ENCODE peak calls at places on chromosomes 1 and 21, in five cellular contexts. One of them, this sample, is unnamed. For H3K9me3, the result is how much of the 10 kb centered on the place peaks cover.

GRCh38 chr21:46022551-46023107 is 41.1 kb downstream of the COL6A1 start:
- DNase-seq in fibroblast of lung: no peak
- DNase-seq in MM.1S: peak
- DNase-seq in GM23248: peak
- DNase-seq in HepG2: peak
- DNase-seq in this sample: no peak

GRCh38 chr1:226624526-226624925 is 76.0 kb downstream of the STUM start:
- DNase-seq in fibroblast of lung: peak
- DNase-seq in MM.1S: no peak
- DNase-seq in GM23248: peak
- DNase-seq in HepG2: no peak
- DNase-seq in this sample: no peak

GRCh38 chr21:43721939-43722338 is 3.0 kb downstream of the PDXK start:
- DNase-seq in fibroblast of lung: no peak
- DNase-seq in MM.1S: no peak
- DNase-seq in GM23248: no peak
- DNase-seq in HepG2: no peak
- DNase-seq in this sample: no peak

GRCh38 chr1:219826290-219826689 is 102.1 kb downstream of the SLC30A10 start:
- DNase-seq in fibroblast of lung: no peak
- DNase-seq in MM.1S: no peak
- DNase-seq in GM23248: no peak
- DNase-seq in HepG2: no peak
- DNase-seq in this sample: no peak

GRCh38 chr1:240706150-240706904 is 94.4 kb upstream of the GREM2 start:
- DNase-seq in fibroblast of lung: peak
- DNase-seq in MM.1S: no peak
- DNase-seq in GM23248: peak
- DNase-seq in HepG2: no peak
- DNase-seq in this sample: peak

GRCh38 chr1:214801191-214801590 is 198.2 kb downstream of the CENPF start:
- DNase-seq in fibroblast of lung: no peak
- DNase-seq in MM.1S: no peak
- DNase-seq in GM23248: peak
- DNase-seq in HepG2: no peak
- DNase-seq in this sample: no peak

GRCh38 chr1:18973446-18973955 is 17.0 kb upstream of the IFFO2 start:
- DNase-seq in fibroblast of lung: no peak
- DNase-seq in MM.1S: no peak
- DNase-seq in GM23248: no peak
- DNase-seq in HepG2: no peak
- DNase-seq in this sample: no peak

GRCh38 chr1:188089461-188089860 is 1260.7 kb downstream of the PLA2G4A start:
- DNase-seq in fibroblast of lung: peak
- DNase-seq in MM.1S: no peak
- DNase-seq in GM23248: no peak
- DNase-seq in HepG2: no peak
- DNase-seq in this sample: peak

GRCh38 chr1:26951216-26951615 is 9.1 kb downstream of the KDF1 start:
- DNase-seq in fibroblast of lung: no peak
- DNase-seq in MM.1S: no peak
- DNase-seq in GM23248: no peak
- DNase-seq in HepG2: no peak
- DNase-seq in this sample: no peak

GRCh38 chr1:109780982-109781381 is 17.3 kb upstream of the EPS8L3 start:
- DNase-seq in fibroblast of lung: no peak
- DNase-seq in MM.1S: no peak
- DNase-seq in GM23248: no peak
- DNase-seq in HepG2: no peak
- DNase-seq in this sample: no peak

GRCh38 chr1:6409733-6410132 is 10.0 kb downstream of the HES2 start:
- DNase-seq in fibroblast of lung: no peak
- DNase-seq in MM.1S: no peak
- DNase-seq in GM23248: no peak
- DNase-seq in HepG2: no peak
- DNase-seq in this sample: no peak

GRCh38 chr1:114428083-114428754 is 82.8 kb downstream of the TRIM33 start:
- DNase-seq in fibroblast of lung: peak
- DNase-seq in MM.1S: no peak
- DNase-seq in GM23248: peak
- DNase-seq in HepG2: no peak
- DNase-seq in this sample: no peak

GRCh38 chr1:69109276-69109675 is 458.4 kb upstream of the LRRC7 start:
- DNase-seq in fibroblast of lung: no peak
- DNase-seq in MM.1S: no peak
- DNase-seq in GM23248: no peak
- DNase-seq in HepG2: no peak
- DNase-seq in this sample: no peak

GRCh38 chr1:241990040-241990439 is 8.9 kb downstream of the MAP1LC3C start:
- DNase-seq in fibroblast of lung: peak
- DNase-seq in MM.1S: no peak
- DNase-seq in GM23248: peak
- DNase-seq in HepG2: no peak
- DNase-seq in this sample: peak

GRCh38 chr1:70360321-70360720 is 5.8 kb upstream of the ANKRD13C start:
- DNase-seq in fibroblast of lung: no peak
- DNase-seq in MM.1S: no peak
- DNase-seq in GM23248: no peak
- DNase-seq in HepG2: no peak
- DNase-seq in this sample: no peak

GRCh38 chr1:28173980-28174297 is 2.6 kb downstream of the PTAFR start:
- DNase-seq in fibroblast of lung: no peak
- DNase-seq in MM.1S: no peak
- DNase-seq in GM23248: peak
- DNase-seq in HepG2: no peak
- DNase-seq in this sample: peak

GRCh38 chr1:28173151-28173979 is 3.1 kb downstream of the PTAFR start:
- DNase-seq in fibroblast of lung: peak
- DNase-seq in MM.1S: no peak
- DNase-seq in GM23248: peak
- DNase-seq in HepG2: peak
- DNase-seq in this sample: no peak

GRCh38 chr1:28170036-28170596 is 6.4 kb downstream of the PTAFR start:
- DNase-seq in fibroblast of lung: no peak
- DNase-seq in MM.1S: no peak
- DNase-seq in GM23248: no peak
- DNase-seq in HepG2: peak
- DNase-seq in this sample: no peak

GRCh38 chr1:28171246-28171645 is 5.2 kb downstream of the PTAFR start:
- DNase-seq in fibroblast of lung: no peak
- DNase-seq in MM.1S: no peak
- DNase-seq in GM23248: no peak
- DNase-seq in HepG2: no peak
- DNase-seq in this sample: no peak

DNA sequence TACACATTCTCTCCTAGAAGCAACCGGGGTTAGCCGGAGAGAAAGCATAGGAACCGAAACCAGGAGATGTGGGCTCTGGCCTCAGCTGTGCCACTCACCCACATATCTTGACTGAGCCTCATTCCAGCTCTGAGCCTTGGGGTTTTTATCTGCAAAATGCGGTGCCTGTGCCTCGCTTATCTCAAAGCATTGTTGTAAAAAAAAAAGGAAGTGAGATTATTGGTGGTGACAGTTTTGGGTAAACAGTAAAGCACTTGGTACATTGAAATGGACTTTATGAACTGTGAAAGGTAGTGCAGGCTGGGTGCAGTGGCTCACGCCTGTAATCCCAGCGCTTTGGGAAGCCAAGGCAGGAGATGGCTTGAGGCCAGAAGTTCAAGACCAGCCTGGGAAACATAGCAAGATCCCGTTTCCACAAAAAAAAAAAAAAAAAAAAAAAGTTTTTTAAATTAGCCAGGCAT is 3.8 kb downstream of the PTAFR start:
- DNase-seq in fibroblast of lung: peak
- DNase-seq in MM.1S: peak
- DNase-seq in GM23248: no peak
- DNase-seq in HepG2: peak
- DNase-seq in this sample: peak
- H3K27ac ChIP-seq in fibroblast of lung: no peak
- H3K27ac ChIP-seq in MM.1S: peak
- H3K27ac ChIP-seq in GM23248: no peak
- H3K27ac ChIP-seq in HepG2: peak
- H3K27ac ChIP-seq in this sample: no peak

GRCh38 chr1:37274491-37274890 is 199.9 kb upstream of the ZC3H12A start:
- DNase-seq in fibroblast of lung: no peak
- DNase-seq in MM.1S: no peak
- DNase-seq in GM23248: no peak
- DNase-seq in HepG2: no peak
- DNase-seq in this sample: no peak

GRCh38 chr1:37272626-37273025 is 201.8 kb upstream of the ZC3H12A start:
- DNase-seq in fibroblast of lung: no peak
- DNase-seq in MM.1S: no peak
- DNase-seq in GM23248: no peak
- DNase-seq in HepG2: no peak
- DNase-seq in this sample: no peak

GRCh38 chr1:37282763-37283162 is 191.6 kb upstream of the ZC3H12A start:
- DNase-seq in fibroblast of lung: no peak
- DNase-seq in MM.1S: no peak
- DNase-seq in GM23248: no peak
- DNase-seq in HepG2: no peak
- DNase-seq in this sample: no peak

GRCh38 chr1:37274896-37275631 is 199.3 kb upstream of the ZC3H12A start:
- DNase-seq in fibroblast of lung: no peak
- DNase-seq in MM.1S: no peak
- DNase-seq in GM23248: peak
- DNase-seq in HepG2: no peak
- DNase-seq in this sample: no peak

DNA sequence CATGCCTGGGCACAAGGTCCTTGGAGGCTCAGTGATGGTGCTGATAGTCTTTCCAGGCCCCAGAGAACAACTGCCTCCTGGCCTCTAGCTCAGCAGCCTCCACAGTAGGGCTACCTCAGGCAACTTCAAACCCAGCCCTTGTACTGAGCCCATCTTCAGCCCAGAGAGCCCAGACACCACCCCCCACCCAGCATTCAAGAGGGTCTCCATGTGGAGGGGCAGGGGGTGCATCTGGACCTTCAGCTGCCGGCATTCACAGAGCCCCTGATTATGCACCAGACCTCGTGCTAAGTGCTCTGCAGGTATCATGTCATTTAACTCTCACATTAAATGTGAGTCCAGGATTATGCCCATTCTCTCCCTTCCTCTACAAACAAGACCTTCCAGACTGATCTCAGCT is 197.0 kb upstream of the ZC3H12A start:
- DNase-seq in fibroblast of lung: no peak
- DNase-seq in MM.1S: no peak
- DNase-seq in GM23248: no peak
- DNase-seq in HepG2: no peak
- DNase-seq in this sample: no peak
- H3K9ac ChIP-seq in fibroblast of lung: no peak
- H3K9ac ChIP-seq in MM.1S: no peak
- H3K9ac ChIP-seq in GM23248: no peak
- H3K9ac ChIP-seq in HepG2: no peak
- H3K9ac ChIP-seq in this sample: no peak

GRCh38 chr1:247165674-247166073 is 6.1 kb downstream of the ZNF124 start:
- DNase-seq in fibroblast of lung: no peak
- DNase-seq in MM.1S: no peak
- DNase-seq in GM23248: peak
- DNase-seq in HepG2: no peak
- DNase-seq in this sample: no peak
- H3K9me3 ChIP-seq in fibroblast of lung: under half
- H3K9me3 ChIP-seq in MM.1S: under half
- H3K9me3 ChIP-seq in GM23248: under half
- H3K9me3 ChIP-seq in HepG2: under half
- H3K9me3 ChIP-seq in this sample: under half

GRCh38 chr1:44786841-44787426 is 1.0 kb downstream of the BEST4 start:
- DNase-seq in fibroblast of lung: no peak
- DNase-seq in MM.1S: no peak
- DNase-seq in GM23248: peak
- DNase-seq in HepG2: no peak
- DNase-seq in this sample: no peak

GRCh38 chr1:44785027-44785376 is 3.0 kb downstream of the BEST4 start:
- DNase-seq in fibroblast of lung: no peak
- DNase-seq in MM.1S: no peak
- DNase-seq in GM23248: no peak
- DNase-seq in HepG2: no peak
- DNase-seq in this sample: no peak

GRCh38 chr1:44785501-44786137 is 2.4 kb downstream of the BEST4 start:
- DNase-seq in fibroblast of lung: no peak
- DNase-seq in MM.1S: no peak
- DNase-seq in GM23248: no peak
- DNase-seq in HepG2: no peak
- DNase-seq in this sample: no peak

GRCh38 chr1:44787506-44787905 is 464 bp downstream of the BEST4 start:
- DNase-seq in fibroblast of lung: no peak
- DNase-seq in MM.1S: no peak
- DNase-seq in GM23248: no peak
- DNase-seq in HepG2: no peak
- DNase-seq in this sample: no peak

GRCh38 chr1:44786138-44786840 is 1.7 kb downstream of the BEST4 start:
- DNase-seq in fibroblast of lung: peak
- DNase-seq in MM.1S: peak
- DNase-seq in GM23248: peak
- DNase-seq in HepG2: peak
- DNase-seq in this sample: peak
- H3K27ac ChIP-seq in fibroblast of lung: no peak
- H3K27ac ChIP-seq in MM.1S: no peak
- H3K27ac ChIP-seq in GM23248: no peak
- H3K27ac ChIP-seq in HepG2: no peak
- H3K27ac ChIP-seq in this sample: no peak

GRCh38 chr1:107821340-107821739 is 143.6 kb downstream of the VAV3 start:
- DNase-seq in fibroblast of lung: no peak
- DNase-seq in MM.1S: no peak
- DNase-seq in GM23248: no peak
- DNase-seq in HepG2: no peak
- DNase-seq in this sample: no peak
- H3K9ac ChIP-seq in fibroblast of lung: no peak
- H3K9ac ChIP-seq in MM.1S: no peak
- H3K9ac ChIP-seq in GM23248: no peak
- H3K9ac ChIP-seq in HepG2: no peak
- H3K9ac ChIP-seq in this sample: no peak

DNA sequence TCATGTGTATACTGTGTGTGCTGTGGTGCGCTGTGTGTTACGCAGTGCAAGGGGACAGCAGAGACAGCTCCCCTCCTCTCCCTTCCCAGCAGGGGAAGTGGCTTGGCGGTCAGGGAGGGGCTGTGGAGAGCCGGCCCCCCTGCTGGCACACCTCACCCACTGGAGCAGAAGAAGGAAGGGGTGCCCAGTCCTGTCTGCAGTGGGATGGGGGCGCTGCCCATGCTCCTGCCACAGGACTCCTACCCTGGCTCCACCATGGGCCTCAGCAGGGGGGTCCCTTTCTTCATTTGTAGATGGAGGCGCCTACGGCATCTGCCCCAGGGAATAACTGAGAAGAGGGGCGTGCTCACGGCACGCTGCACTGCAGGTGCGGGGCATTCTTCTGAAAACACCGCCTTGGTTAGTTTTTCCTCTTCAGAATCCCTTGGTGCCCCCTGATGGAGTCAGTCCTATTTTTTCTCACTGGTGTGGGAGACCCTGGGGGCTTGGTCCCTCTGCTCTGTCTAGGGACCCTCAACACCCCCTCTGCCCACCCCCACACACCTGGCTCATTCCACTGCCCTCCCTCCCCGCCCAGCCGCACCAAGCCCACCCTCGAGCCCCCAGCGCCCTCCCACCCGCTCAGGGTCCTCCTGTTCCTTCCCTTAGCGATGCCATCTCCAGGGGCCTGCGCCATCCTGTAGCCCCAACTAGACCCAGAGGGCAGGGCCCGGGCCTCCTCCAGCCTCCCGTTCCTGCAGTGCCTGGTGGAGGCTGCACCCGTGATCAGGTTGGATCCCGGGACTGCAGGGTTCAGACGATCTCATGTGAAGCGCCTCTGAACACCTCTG is 13.7 kb upstream of the LDLRAP1 start:
- DNase-seq in fibroblast of lung: no peak
- DNase-seq in MM.1S: no peak
- DNase-seq in GM23248: no peak
- DNase-seq in HepG2: no peak
- DNase-seq in this sample: no peak
- H3K9me3 ChIP-seq in fibroblast of lung: under half
- H3K9me3 ChIP-seq in MM.1S: under half
- H3K9me3 ChIP-seq in GM23248: under half
- H3K9me3 ChIP-seq in HepG2: under half
- H3K9me3 ChIP-seq in this sample: under half